ENCODE peak calls at places on chromosomes 13 and 19, in six cellular contexts. I, M, K, V, U and P are unnamed samples.

GRCh38 chr19:6417713-6418561 is 6.7 kb downstream of the KHSRP start:
- DNase-seq in I (peak), M (no peak), K (peak), V (peak), U (no peak), P (no peak)

GRCh38 chr19:46225558-46226004 is 4.0 kb upstream of the IGFL1 start:
- DNase-seq in I (no peak), M (no peak), K (peak), V (peak), U (no peak), P (peak)

GRCh38 chr13:76023644-76024043 is 387.5 kb downstream of the LMO7 start:
- DNase-seq in I (peak), M (no peak), K (peak), V (no peak), U (no peak), P (no peak)

GRCh38 chr13:44368599-44369368 is 4.8 kb upstream of the SERP2 start:
- DNase-seq in I (no peak), M (no peak), K (no peak), V (no peak), U (no peak), P (no peak)

GRCh38 chr13:65856464-65856863 is 1373.7 kb downstream of the PCDH9 start:
- DNase-seq in I (no peak), M (no peak), K (peak), V (peak), U (no peak), P (no peak)

GRCh38 chr13:111852701-111853100 is 214.2 kb upstream of the SOX1 start:
- DNase-seq in I (peak), M (no peak), K (no peak), V (no peak), U (no peak), P (no peak)

GRCh38 chr13:96020155-96020575 is 33.0 kb downstream of the UGGT2 start:
- DNase-seq in I (peak), M (peak), K (peak), V (peak), U (no peak), P (peak)

GRCh38 chr19:16886305-16886880 is 2.4 kb upstream of the F2RL3 start:
- DNase-seq in I (no peak), M (no peak), K (peak), V (peak), U (no peak), P (no peak)

GRCh38 chr13:20526664-20527063 is 1.0 kb upstream of the CRYL1 start:
- DNase-seq in I (peak), M (no peak), K (peak), V (no peak), U (no peak), P (no peak)

GRCh38 chr19:52935434-52935833 is 12.2 kb upstream of the ZNF888 start:
- DNase-seq in I (no peak), M (no peak), K (peak), V (peak), U (no peak), P (no peak)

GRCh38 chr19:10102787-10103236 is 334 bp upstream of the ANGPTL6 start:
- DNase-seq in I (no peak), M (no peak), K (no peak), V (no peak), U (no peak), P (no peak)

GRCh38 chr13:110166598-110166997 is 140.4 kb downstream of the COL4A1 start:
- DNase-seq in I (no peak), M (peak), K (peak), V (no peak), U (no peak), P (no peak)

GRCh38 chr19:45424191-45425058 is 708 bp upstream of the ERCC1 start:
- DNase-seq in I (peak), M (peak), K (peak), V (peak), U (no peak), P (no peak)

GRCh38 chr19:48868196-48868886 is at the start of gene PLEKHA4:
- DNase-seq in I (no peak), M (peak), K (peak), V (peak), U (no peak), P (no peak)

GRCh38 chr13:83498486-83499190 is 383.6 kb downstream of the SLITRK1 start:
- DNase-seq in I (no peak), M (no peak), K (peak), V (no peak), U (no peak), P (no peak)

GRCh38 chr13:114146629-114147028 is 14.2 kb upstream of the RASA3 start:
- DNase-seq in I (peak), M (no peak), K (no peak), V (no peak), U (no peak), P (no peak)

GRCh38 chr19:33219261-33219812 is 6.3 kb downstream of the SLC7A10 start:
- DNase-seq in I (peak), M (peak), K (peak), V (no peak), U (no peak), P (no peak)

GRCh38 chr13:99059498-99060070 is 81.7 kb upstream of the DOCK9 start:
- DNase-seq in I (no peak), M (no peak), K (no peak), V (peak), U (no peak), P (no peak)

GRCh38 chr19:49058592-49058991 is 1.0 kb upstream of the CGB7 start:
- DNase-seq in I (peak), M (peak), K (peak), V (no peak), U (no peak), P (no peak)

GRCh38 chr13:110109910-110110309 is 197.0 kb downstream of the COL4A1 start:
- DNase-seq in I (peak), M (peak), K (peak), V (peak), U (no peak), P (no peak)

GRCh38 chr13:112587359-112587766 is 590 bp downstream of the TUBGCP3 start:
- DNase-seq in I (peak), M (peak), K (peak), V (peak), U (no peak), P (peak)

GRCh38 chr19:6041071-6041470 is 63.1 kb upstream of the RANBP3 start:
- DNase-seq in I (no peak), M (no peak), K (no peak), V (no peak), U (no peak), P (no peak)

GRCh38 chr13:114228176-114228575 is 6.5 kb upstream of the CDC16 start:
- DNase-seq in I (no peak), M (no peak), K (no peak), V (no peak), U (no peak), P (no peak)

GRCh38 chr19:13610042-13610691 is 103.9 kb upstream of the CACNA1A start:
- DNase-seq in I (no peak), M (peak), K (no peak), V (no peak), U (no peak), P (no peak)

GRCh38 chr19:23996549-23996948 is 81.9 kb downstream of the ZNF726 start:
- DNase-seq in I (peak), M (peak), K (no peak), V (no peak), U (no peak), P (no peak)

GRCh38 chr19:45636902-45637301 is 2.3 kb downstream of the EML2 start:
- DNase-seq in I (no peak), M (no peak), K (no peak), V (no peak), U (no peak), P (no peak)

GRCh38 chr13:107376393-107377085 is 808.6 kb upstream of the ARGLU1 start:
- DNase-seq in I (no peak), M (no peak), K (peak), V (no peak), U (no peak), P (no peak)

GRCh38 chr13:74229242-74229641 is 95.0 kb upstream of the KLF12 start:
- DNase-seq in I (no peak), M (no peak), K (peak), V (no peak), U (no peak), P (no peak)

GRCh38 chr19:39247701-39248664 is 673 bp downstream of the IFNL4 start:
- DNase-seq in I (peak), M (peak), K (no peak), V (no peak), U (no peak), P (no peak)

GRCh38 chr19:5814123-5814839 is 9.4 kb downstream of the NRTN start:
- DNase-seq in I (no peak), M (no peak), K (no peak), V (no peak), U (no peak), P (no peak)

GRCh38 chr13:51158923-51159322 is 47.8 kb upstream of the C13orf42 start:
- DNase-seq in I (peak), M (no peak), K (no peak), V (no peak), U (no peak), P (no peak)

GRCh38 chr19:54013866-54014265 is 22.4 kb downstream of the CACNG6 start:
- DNase-seq in I (no peak), M (no peak), K (no peak), V (no peak), U (no peak), P (no peak)

GRCh38 chr13:79395881-79396280 is 10.2 kb downstream of the RBM26 start:
- DNase-seq in I (no peak), M (no peak), K (no peak), V (no peak), U (no peak), P (no peak)

GRCh38 chr19:50777830-50778303 is 7.6 kb downstream of the GPR32 start:
- DNase-seq in I (peak), M (peak), K (peak), V (no peak), U (no peak), P (no peak)

GRCh38 chr19:34336781-34337271 is 28.2 kb upstream of the GPI start:
- DNase-seq in I (peak), M (no peak), K (peak), V (peak), U (no peak), P (no peak)

GRCh38 chr13:30978981-30979956 is 46.8 kb downstream of the TEX26 start:
- DNase-seq in I (peak), M (peak), K (no peak), V (no peak), U (peak), P (peak)

GRCh38 chr19:2542341-2543069 is 66.6 kb downstream of the GADD45B start:
- DNase-seq in I (peak), M (peak), K (peak), V (peak), U (no peak), P (no peak)

GRCh38 chr19:38862321-38863059 is 12.7 kb upstream of the HNRNPL start:
- DNase-seq in I (no peak), M (no peak), K (no peak), V (peak), U (no peak), P (no peak)

GRCh38 chr13:50403311-50403710 is 388.1 kb downstream of the KCNRG start:
- DNase-seq in I (no peak), M (no peak), K (peak), V (no peak), U (no peak), P (no peak)

GRCh38 chr19:35643255-35644205 is 2.0 kb downstream of the ETV2 start:
- DNase-seq in I (peak), M (peak), K (peak), V (peak), U (no peak), P (peak)
- H2BK5ac ChIP-seq in I (peak), M (no peak), K (peak), V (no peak), U (peak), P (peak)

DNA sequence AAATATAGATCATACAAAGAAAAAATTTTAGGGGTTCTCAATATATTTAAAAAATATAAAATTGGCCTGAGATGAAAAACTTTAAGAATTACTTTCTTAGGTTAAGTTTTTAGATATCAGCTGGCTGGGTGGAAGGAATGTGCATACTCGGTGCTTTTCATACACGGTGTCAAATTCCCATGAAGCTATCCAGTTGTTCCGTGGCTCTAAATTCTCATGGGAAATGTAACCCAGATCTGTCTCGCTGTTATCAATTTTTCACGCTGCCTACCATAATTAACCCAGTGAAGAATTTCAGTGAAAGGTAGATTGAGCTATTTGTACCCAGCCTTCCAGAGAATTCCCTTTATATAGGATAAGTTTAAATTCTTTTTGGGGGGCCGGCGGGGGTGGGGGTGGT is 11.6 kb upstream of the ZNF835 start:
- DNase-seq in I (no peak), M (no peak), K (no peak), V (no peak), U (no peak), P (no peak)
- H2BK15ac ChIP-seq in I (no peak), M (no peak), K (no peak), V (no peak), U (no peak), P (no peak)

GRCh38 chr19:47608074-47608907 is 643 bp upstream of the BICRA start:
- DNase-seq in I (peak), M (peak), K (peak), V (peak), U (peak), P (peak)

GRCh38 chr19:47609885-47610545 is 1.1 kb downstream of the BICRA start:
- DNase-seq in I (peak), M (peak), K (peak), V (peak), U (no peak), P (peak)

GRCh38 chr19:47608908-47609879 is at the start of gene BICRA:
- DNase-seq in I (peak), M (peak), K (peak), V (peak), U (no peak), P (peak)

GRCh38 chr19:47610902-47611301 is 2.0 kb downstream of the BICRA start:
- DNase-seq in I (no peak), M (no peak), K (no peak), V (no peak), U (no peak), P (no peak)

DNA sequence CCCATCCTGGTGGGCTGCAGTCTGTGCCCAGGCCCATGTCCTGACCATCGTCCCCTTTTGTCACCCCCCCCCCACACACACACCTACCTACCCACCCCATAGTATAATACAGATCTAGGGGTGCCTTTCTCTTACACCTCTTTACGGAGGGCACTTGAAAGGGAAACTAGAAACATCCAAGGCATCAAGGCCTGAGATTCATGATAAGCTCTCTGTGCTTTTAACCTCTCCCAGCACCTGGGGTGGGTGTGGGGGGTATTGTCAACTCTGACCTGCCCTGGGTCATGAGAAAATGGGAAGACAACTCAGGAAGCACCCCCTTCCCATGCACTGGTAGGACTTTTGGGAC is 1.6 kb downstream of the BICRA start:
- DNase-seq in I (no peak), M (no peak), K (no peak), V (no peak), U (no peak), P (no peak)
- H3K4ac ChIP-seq in I (peak), M (no peak), K (peak), V (no peak), U (no peak), P (no peak)

GRCh38 chr19:18160441-18160791 is 7.5 kb downstream of the PIK3R2 start:
- DNase-seq in I (no peak), M (no peak), K (no peak), V (no peak), U (no peak), P (no peak)

GRCh38 chr19:18158471-18158870 is 5.5 kb downstream of the PIK3R2 start:
- DNase-seq in I (no peak), M (no peak), K (no peak), V (no peak), U (no peak), P (no peak)

GRCh38 chr19:18160792-18161690 is 8.1 kb downstream of the PIK3R2 start:
- DNase-seq in I (peak), M (peak), K (peak), V (no peak), U (no peak), P (peak)

GRCh38 chr19:18161691-18162039 is 8.7 kb downstream of the PIK3R2 start:
- DNase-seq in I (no peak), M (no peak), K (no peak), V (no peak), U (no peak), P (no peak)

GRCh38 chr19:18159810-18160209 is 6.8 kb downstream of the PIK3R2 start:
- DNase-seq in I (no peak), M (no peak), K (no peak), V (no peak), U (no peak), P (no peak)
- H2BK5ac ChIP-seq in I (no peak), M (no peak), K (no peak), V (no peak), U (no peak), P (no peak)

GRCh38 chr13:37476874-37477273 is 121.7 kb downstream of the POSTN start:
- DNase-seq in I (peak), M (no peak), K (peak), V (peak), U (no peak), P (peak)

GRCh38 chr13:37475966-37476365 is 122.6 kb downstream of the POSTN start:
- DNase-seq in I (no peak), M (no peak), K (peak), V (peak), U (no peak), P (no peak)

GRCh38 chr13:37481858-37482227 is 116.7 kb downstream of the POSTN start:
- DNase-seq in I (no peak), M (no peak), K (no peak), V (no peak), U (no peak), P (no peak)

GRCh38 chr13:37481005-37481857 is 117.3 kb downstream of the POSTN start:
- DNase-seq in I (no peak), M (no peak), K (peak), V (peak), U (no peak), P (no peak)

DNA sequence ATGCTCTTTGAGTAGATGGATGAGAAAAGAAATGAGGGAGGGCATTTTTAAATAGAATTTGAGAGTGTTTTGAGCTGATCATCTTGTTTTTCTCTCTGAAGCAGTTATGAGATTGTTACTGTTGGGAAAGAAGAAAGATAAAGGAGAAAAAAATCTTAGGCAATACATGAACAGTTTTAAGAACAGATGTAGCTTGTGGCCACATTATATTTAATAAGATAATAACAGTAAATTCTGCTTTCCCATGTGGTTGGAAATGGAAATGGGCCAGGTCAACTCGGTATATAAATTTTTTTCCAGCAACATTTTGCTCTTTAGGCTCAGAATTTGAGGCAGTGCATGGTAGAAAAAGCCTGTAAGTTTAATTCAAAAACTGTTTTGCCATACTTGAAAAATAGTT is 118.7 kb downstream of the POSTN start:
- DNase-seq in I (no peak), M (no peak), K (peak), V (no peak), U (no peak), P (no peak)
- H2BK15ac ChIP-seq in I (no peak), M (no peak), K (no peak), V (no peak), U (no peak), P (no peak)

GRCh38 chr19:57620673-57621348 is 6.8 kb downstream of the ZNF134 start:
- DNase-seq in I (peak), M (no peak), K (peak), V (no peak), U (no peak), P (no peak)
- H3K4ac ChIP-seq in I (no peak), M (no peak), K (no peak), V (no peak), U (no peak), P (no peak)

DNA sequence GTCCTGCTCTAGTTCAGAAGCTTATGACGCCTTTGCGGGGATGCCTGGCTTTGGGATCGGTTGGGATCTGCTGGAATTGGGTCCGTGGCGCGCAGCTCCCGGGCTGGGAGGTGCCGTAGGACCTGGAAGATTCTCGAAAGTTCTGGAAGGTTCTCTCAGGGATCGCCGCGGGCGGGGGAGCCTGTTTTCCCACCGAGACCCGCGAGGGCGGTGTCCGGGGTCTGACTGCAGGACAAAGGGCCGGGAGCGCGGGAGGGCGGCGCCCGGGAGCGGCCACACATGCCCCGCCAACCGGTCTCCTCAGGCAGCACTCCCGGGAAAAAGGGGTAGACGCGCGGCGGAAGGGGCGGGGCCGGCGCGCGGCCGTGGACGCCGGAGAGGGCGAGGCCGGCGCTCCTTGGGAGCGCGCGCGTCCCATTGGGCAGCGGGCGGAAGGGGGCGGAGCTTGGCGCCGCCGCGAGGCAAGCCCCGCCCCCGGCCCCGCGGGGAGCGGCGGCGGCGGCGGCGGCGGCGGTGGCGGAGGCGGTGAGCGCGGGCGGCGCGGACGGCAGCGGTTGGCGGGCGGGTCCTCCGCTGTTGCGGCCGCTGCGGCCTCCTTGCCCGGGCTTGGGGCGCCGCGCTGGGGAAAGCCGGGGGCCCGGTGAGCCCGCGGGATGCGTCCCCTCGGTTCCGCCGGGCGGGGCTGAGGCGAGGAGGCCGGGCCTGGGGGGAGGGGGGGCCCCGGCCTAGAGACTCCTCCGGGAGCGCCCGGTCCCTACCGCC is 29.0 kb upstream of the NDUFS7 start:
- DNase-seq in I (peak), M (peak), K (peak), V (peak), U (peak), P (peak)
- H2BK5ac ChIP-seq in I (peak), M (no peak), K (peak), V (no peak), U (peak), P (peak)

DNA sequence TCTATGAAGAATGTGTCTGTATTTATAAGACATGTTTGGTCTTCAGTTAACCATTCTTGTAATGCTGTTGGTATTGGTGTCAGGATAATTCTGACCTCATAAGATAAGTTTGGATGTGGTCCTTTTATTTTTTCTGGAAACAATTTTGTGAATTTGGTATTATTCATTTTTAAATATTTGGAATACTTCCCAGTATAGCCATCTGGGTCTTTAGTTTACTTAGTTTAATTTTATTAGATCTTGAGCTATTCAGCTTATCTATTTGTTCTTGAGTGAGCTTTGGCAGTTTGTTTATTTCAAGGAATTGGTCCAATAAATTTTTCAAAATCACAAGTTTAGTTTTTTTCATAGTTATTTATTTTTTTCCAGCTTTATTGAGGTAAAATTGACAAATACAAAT is 335.4 kb upstream of the PCDH20 start:
- DNase-seq in I (no peak), M (no peak), K (no peak), V (no peak), U (no peak), P (no peak)
- H2BK15ac ChIP-seq in I (no peak), M (no peak), K (no peak), V (no peak), U (no peak), P (no peak)